ENCODE peak calls at places on chromosomes 6 and 20, in four cellular contexts. R, U, M and Z are unnamed samples. For H3K9me3, the result is how much of the 10 kb centered on the place peaks cover.

GRCh38 chr6:143187173-143187908 is 126.7 kb downstream of the AIG1 start:
- DNase-seq in R (no peak), U (no peak), M (no peak), Z (no peak)

GRCh38 chr6:33443619-33444504 is 10.5 kb upstream of the ZBTB9 start:
- DNase-seq in R (no peak), M (no peak), U (no peak), Z (no peak)

GRCh38 chr20:41978246-41978790 is 360.1 kb upstream of the CHD6 start:
- DNase-seq in M (no peak), R (no peak), U (no peak), Z (no peak)

GRCh38 chr20:39146394-39146793 is 184.2 kb downstream of the DHX35 start:
- DNase-seq in R (no peak), M (no peak), U (no peak), Z (no peak)

GRCh38 chr20:7723284-7723683 is 217.0 kb downstream of the HAO1 start:
- DNase-seq in M (no peak), U (no peak), R (no peak), Z (no peak)

GRCh38 chr6:11770546-11771466 is 7.8 kb downstream of the ADTRP start:
- DNase-seq in M (no peak), U (peak), R (peak), Z (peak)

GRCh38 chr6:1390805-1391511 is 1.6 kb downstream of the FOXF2 start:
- DNase-seq in M (no peak), R (no peak), U (no peak), Z (no peak)

GRCh38 chr6:72589096-72589495 is 32.8 kb upstream of the KCNQ5 start:
- DNase-seq in U (no peak), R (no peak), M (no peak), Z (no peak)

GRCh38 chr6:16676978-16677377 is 84.3 kb downstream of the ATXN1 start:
- DNase-seq in M (no peak), R (no peak), U (no peak), Z (no peak)

GRCh38 chr20:37239026-37239451 is 22.6 kb downstream of the GHRH start:
- DNase-seq in U (no peak), M (no peak), R (no peak), Z (no peak)

GRCh38 chr6:134253681-134254080 is 64.2 kb downstream of the SGK1 start:
- DNase-seq in M (no peak), R (no peak), U (no peak), Z (no peak)

GRCh38 chr6:136077834-136078576 is 172.1 kb downstream of the MTFR2 start:
- DNase-seq in R (no peak), M (no peak), U (no peak), Z (no peak)

GRCh38 chr6:26157150-26157837 is 70.1 kb downstream of the HFE start:
- DNase-seq in U (peak), R (peak), M (no peak), Z (peak)

GRCh38 chr6:157079774-157080173 is 243.5 kb downstream of the TMEM242 start:
- DNase-seq in M (no peak), U (no peak), R (no peak), Z (no peak)

GRCh38 chr6:106444777-106445507 is 84.4 kb downstream of the CRYBG1 start:
- DNase-seq in U (no peak), R (no peak), M (peak), Z (no peak)

DNA sequence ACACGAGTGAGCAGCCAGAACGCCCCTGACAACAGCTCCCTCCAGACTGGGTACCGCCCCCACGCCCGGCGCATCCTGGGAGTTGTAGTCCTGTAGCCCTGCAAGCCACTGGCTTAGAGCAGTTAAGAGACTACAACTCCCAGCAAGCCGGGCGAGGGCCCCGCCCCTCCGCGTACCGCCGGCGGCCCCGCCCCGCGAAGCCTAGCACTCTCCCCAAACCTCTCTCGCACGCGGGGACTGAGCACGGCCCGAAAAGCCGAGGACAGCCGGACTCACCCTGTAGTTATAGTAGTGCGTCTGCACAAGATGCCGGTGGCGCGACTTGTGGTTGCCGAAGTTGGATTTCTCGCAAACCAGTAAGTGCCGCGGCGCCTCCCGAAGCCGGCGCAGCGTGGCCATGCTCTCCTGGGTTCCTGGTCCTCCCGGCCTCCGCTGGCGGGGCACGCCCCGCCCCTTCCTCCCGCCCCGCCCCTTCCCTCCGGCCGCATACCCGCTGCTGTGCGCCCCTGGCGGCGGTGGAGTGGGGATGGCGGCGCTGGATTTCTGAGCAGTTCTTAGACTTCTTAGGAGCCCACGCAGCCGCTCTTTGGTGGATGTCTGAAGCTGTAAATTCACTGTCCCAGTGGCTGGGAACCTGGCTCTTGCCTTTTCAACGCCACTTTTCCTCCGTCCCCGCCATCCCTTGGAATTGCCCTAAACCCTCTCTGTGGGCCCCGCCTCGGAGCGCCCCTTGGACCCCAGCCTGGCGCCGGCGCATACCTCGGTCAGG is at the start of gene RPP40:
- DNase-seq in R (peak), M (peak), U (peak), Z (peak)
- TF ChIP-seq POLR2A in R (peak), M (peak), U (peak), Z (no peak)

GRCh38 chr6:168043848-168044415 is 35.1 kb downstream of the FRMD1 start:
- DNase-seq in U (no peak), R (no peak), M (no peak), Z (no peak)
- H3K9me3 ChIP-seq in U (under half), R (under half), M (under half), Z (under half)

DNA sequence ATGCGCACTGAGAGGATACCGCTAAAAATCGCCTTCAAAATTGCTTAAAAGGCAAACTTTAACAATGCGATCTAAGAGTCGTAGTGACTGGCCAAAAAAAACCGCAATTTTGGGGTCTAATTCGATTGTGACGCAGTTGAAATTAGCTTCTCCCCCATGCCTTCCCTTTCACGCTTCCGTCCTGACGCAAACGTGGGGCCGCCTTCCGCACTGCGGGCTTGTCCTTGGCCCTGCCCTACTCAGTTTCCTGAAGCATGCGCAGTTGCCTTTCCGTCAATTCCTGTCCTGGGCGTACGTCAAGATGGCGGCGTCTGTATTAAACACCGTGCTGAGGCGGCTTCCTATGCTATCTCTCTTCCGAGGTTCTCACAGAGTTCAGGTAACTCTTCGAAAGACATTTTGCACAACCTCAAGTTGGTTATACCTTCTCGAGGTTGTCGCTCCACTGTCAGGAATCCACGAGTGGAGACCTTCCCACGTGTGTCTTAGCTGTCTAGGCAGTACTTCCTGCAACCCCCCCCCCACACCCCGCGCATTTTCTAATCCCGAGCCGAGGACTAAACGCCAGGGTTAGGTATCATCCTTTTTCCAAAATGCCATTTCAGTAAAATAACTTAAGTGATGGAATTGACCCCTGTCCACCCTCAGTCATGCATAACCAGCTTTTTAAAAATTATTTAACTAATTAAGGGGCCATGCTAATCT is at the start of gene MRPS18B:
- DNase-seq in U (peak), M (peak), R (peak), Z (peak)
- TF ChIP-seq POLR2A in U (peak), M (peak), R (peak), Z (peak)

GRCh38 chr6:118580585-118581419 is 32.7 kb downstream of the PLN start:
- DNase-seq in U (no peak), M (no peak), R (peak), Z (no peak)

GRCh38 chr6:118579786-118580185 is 31.7 kb downstream of the PLN start:
- DNase-seq in U (no peak), R (no peak), M (no peak), Z (no peak)

GRCh38 chr6:118581489-118581959 is 33.4 kb downstream of the PLN start:
- DNase-seq in U (no peak), R (no peak), M (no peak), Z (no peak)

GRCh38 chr6:118577972-118578371 is 29.9 kb downstream of the PLN start:
- DNase-seq in U (no peak), R (no peak), M (no peak), Z (no peak)

GRCh38 chr6:118578617-118579016 is 30.5 kb downstream of the PLN start:
- DNase-seq in U (no peak), R (no peak), M (no peak), Z (no peak)
- H3K9me3 ChIP-seq in U (under half), R (under half), M (under half), Z (under half)

GRCh38 chr20:63690898-63691710 is 5.3 kb upstream of the TNFRSF6B start:
- DNase-seq in R (peak), U (no peak), M (no peak), Z (no peak)

GRCh38 chr20:63688234-63689045 is 8.0 kb upstream of the TNFRSF6B start:
- DNase-seq in U (no peak), M (no peak), R (no peak), Z (no peak)

GRCh38 chr20:63687419-63688233 is 8.8 kb upstream of the TNFRSF6B start:
- DNase-seq in R (no peak), M (no peak), U (no peak), Z (no peak)

GRCh38 chr20:63690001-63690897 is 6.2 kb upstream of the TNFRSF6B start:
- DNase-seq in R (no peak), M (no peak), U (no peak), Z (no peak)

GRCh38 chr20:63689046-63690000 is 7.1 kb upstream of the TNFRSF6B start:
- DNase-seq in U (no peak), M (no peak), R (no peak), Z (no peak)
- TF ChIP-seq POLR2A in U (no peak), M (peak), R (no peak), Z (no peak)

DNA sequence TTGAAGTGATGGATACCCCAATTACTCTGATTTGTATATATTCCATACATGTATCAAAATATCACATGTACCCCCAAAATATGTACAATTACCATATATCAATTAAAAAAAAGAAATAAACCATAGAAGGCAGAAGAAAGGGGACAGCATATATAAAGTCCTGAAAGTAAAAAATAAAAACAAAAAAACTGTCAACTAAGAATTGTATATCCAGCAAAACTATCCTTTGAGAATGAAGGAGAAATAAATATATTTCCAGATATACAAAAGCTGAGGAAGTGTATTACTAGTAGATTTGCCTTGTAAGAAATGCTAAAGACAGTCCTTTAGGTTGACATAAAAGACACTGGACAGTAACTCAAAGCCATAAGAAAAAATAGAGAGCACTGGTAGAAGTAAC is 9.3 kb upstream of the RIPOR2 start:
- DNase-seq in R (no peak), M (no peak), U (no peak), Z (no peak)
- H3K9me3 ChIP-seq in R (under half), M (under half), U (under half), Z (under half)